ENCODE peak calls at places on chromosome 10, in four cellular contexts. H is GM23338, A is fibroblast of the aortic adventitia, D is DND-41. R is an unnamed sample.

GRCh38 chr10:78853864-78854263 is 214.9 kb upstream of the ZMIZ1 start:
- DNase-seq in D (no peak), A (no peak), H (no peak), R (no peak)

GRCh38 chr10:72045586-72045985 is 42.8 kb downstream of the SPOCK2 start:
- DNase-seq in D (no peak), H (no peak), A (peak; percentile 39), R (peak; percentile 45)

GRCh38 chr10:77919713-77920108 is 6.8 kb downstream of the DLG5 start:
- DNase-seq in A (no peak), D (no peak), H (no peak), R (no peak)

GRCh38 chr10:5091196-5091595 is 3.0 kb upstream of the AKR1C3 start:
- DNase-seq in H (no peak), D (no peak), A (no peak), R (no peak)

GRCh38 chr10:15540729-15541128 is 169.6 kb upstream of the FAM171A1 start:
- DNase-seq in D (no peak), H (peak; percentile 65), A (no peak), R (no peak)

GRCh38 chr10:72106896-72107295 is 18.5 kb upstream of the SPOCK2 start:
- DNase-seq in H (no peak), D (no peak), A (no peak), R (no peak)

GRCh38 chr10:68506406-68506805 is 20.9 kb downstream of the SLC25A16 start:
- DNase-seq in D (no peak), H (no peak), A (no peak), R (no peak)

GRCh38 chr10:63553473-63553872 is 32.3 kb downstream of the REEP3 start:
- DNase-seq in A (no peak), D (no peak), H (no peak), R (no peak)

GRCh38 chr10:14904316-14904732 is 25.7 kb downstream of the SUV39H2 start:
- DNase-seq in D (no peak), H (peak; percentile 59), A (peak; percentile 48), R (peak; percentile 25)

GRCh38 chr10:43698156-43698555 is 49.5 kb upstream of the ZNF32 start:
- DNase-seq in A (no peak), D (no peak), H (no peak), R (no peak)

GRCh38 chr10:132675031-132675740 is 110.8 kb downstream of the NKX6-2 start:
- DNase-seq in A (no peak), H (no peak), D (no peak), R (no peak)

GRCh38 chr10:100654835-100655759 is 90.3 kb upstream of the PAX2 start:
- DNase-seq in A (no peak), D (peak; percentile 62), H (peak; percentile 66), R (peak; percentile 64)

GRCh38 chr10:15485684-15486316 is 114.7 kb upstream of the FAM171A1 start:
- DNase-seq in D (no peak), H (no peak), A (peak; percentile 98), R (no peak)

GRCh38 chr10:119677904-119678755 is 26.9 kb downstream of the BAG3 start:
- DNase-seq in H (no peak), A (no peak), D (no peak), R (no peak)

GRCh38 chr10:30811665-30812017 is 182.1 kb upstream of the LYZL2 start:
- DNase-seq in D (no peak), H (no peak), A (peak; percentile 85), R (no peak)

GRCh38 chr10:44399478-44400451 is 14.9 kb upstream of the CXCL12 start:
- DNase-seq in H (no peak), D (no peak), A (peak; percentile 67), R (no peak)

GRCh38 chr10:77618117-77618516 is 19.5 kb downstream of the KCNMA1 start:
- DNase-seq in H (no peak), D (no peak), A (no peak), R (no peak)

GRCh38 chr10:132194726-132195125 is 8.0 kb downstream of the DPYSL4 start:
- DNase-seq in D (no peak), A (no peak), H (no peak), R (no peak)

GRCh38 chr10:26556756-26557640 is 118.9 kb downstream of the APBB1IP start:
- DNase-seq in H (peak; percentile 80), A (peak; percentile 81), D (peak; percentile 45), R (peak; percentile 38)

GRCh38 chr10:84185526-84186175 is 8.7 kb upstream of the CDHR1 start:
- DNase-seq in H (no peak), D (no peak), A (no peak), R (no peak)

GRCh38 chr10:123637326-123637880 is 28.8 kb upstream of the GPR26 start:
- DNase-seq in H (no peak), A (no peak), D (no peak), R (no peak)

GRCh38 chr10:111131168-111131799 is 54.5 kb downstream of the ADRA2A start:
- DNase-seq in H (no peak), D (no peak), A (no peak), R (no peak)

GRCh38 chr10:18332484-18332883 is 192.3 kb downstream of the CACNB2 start:
- DNase-seq in H (no peak), D (no peak), A (no peak), R (no peak)

GRCh38 chr10:18328941-18329340 is 188.7 kb downstream of the CACNB2 start:
- DNase-seq in H (no peak), D (no peak), A (no peak), R (no peak)

GRCh38 chr10:18333616-18334015 is 193.4 kb downstream of the CACNB2 start:
- DNase-seq in D (no peak), H (no peak), A (no peak), R (no peak)

GRCh38 chr10:18332048-18332447 is 191.8 kb downstream of the CACNB2 start:
- DNase-seq in D (no peak), A (no peak), H (no peak), R (no peak)

DNA sequence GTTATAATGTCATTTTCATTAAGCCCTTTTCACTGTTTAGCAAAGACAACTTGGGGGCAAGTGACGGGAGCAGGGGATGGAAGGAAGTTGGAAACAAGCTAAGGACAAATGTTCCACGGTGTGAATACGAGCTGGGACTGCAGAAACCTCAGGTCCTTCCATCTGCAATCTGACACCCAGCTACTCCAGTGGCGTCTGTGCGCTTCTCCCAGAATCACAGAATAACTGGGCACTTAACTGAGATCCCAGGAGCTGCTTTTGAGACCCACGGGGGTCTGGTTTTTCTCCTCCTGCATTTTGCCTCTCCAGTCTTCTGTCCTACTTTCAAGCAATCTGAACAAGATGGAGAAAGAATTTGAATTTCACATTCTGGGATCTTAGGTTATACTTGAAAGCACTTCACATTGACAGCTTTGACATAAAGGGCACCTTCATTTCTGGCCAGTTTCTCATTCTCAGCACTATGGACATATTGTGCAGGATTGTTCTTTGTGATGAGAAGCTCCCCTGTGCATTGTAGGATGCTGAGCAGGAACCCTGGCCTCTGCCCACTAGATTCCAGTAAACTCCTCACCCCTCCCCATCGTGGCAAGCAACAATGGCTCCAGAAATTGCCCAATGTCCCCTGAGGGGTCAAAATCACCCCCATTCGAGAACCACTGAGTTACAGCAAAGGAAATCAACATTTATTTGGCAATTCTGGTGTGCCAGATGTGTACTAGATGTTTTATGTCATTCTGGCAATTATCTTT is 194.1 kb downstream of the CACNB2 start:
- DNase-seq in D (no peak), H (peak; percentile 17), A (peak; percentile 44), R (no peak)
- H3K4me3 ChIP-seq in D (no peak overlapping the region), H (no peak overlapping the region), A (no peak overlapping the region), R (no peak overlapping the region)

GRCh38 chr10:118374404-118374803 is 32.3 kb upstream of the FAM204A start:
- DNase-seq in H (no peak), D (no peak), A (no peak), R (no peak)
- H3K4me3 ChIP-seq in H (no peak overlapping the region), D (no peak overlapping the region), A (no peak overlapping the region), R (no peak overlapping the region)

GRCh38 chr10:60387531-60387930 is 2.1 kb downstream of the ANK3 start:
- DNase-seq in D (no peak), A (no peak), H (no peak), R (no peak)

GRCh38 chr10:60382946-60383681 is 6.6 kb downstream of the ANK3 start:
- DNase-seq in H (no peak), A (peak; percentile 31), D (no peak), R (no peak)

GRCh38 chr10:60384006-60384405 is 5.7 kb downstream of the ANK3 start:
- DNase-seq in A (peak; percentile 59), D (no peak), H (no peak), R (no peak)

GRCh38 chr10:60385399-60385738 is 4.3 kb downstream of the ANK3 start:
- DNase-seq in A (peak; percentile 20), H (no peak), D (no peak), R (no peak)

DNA sequence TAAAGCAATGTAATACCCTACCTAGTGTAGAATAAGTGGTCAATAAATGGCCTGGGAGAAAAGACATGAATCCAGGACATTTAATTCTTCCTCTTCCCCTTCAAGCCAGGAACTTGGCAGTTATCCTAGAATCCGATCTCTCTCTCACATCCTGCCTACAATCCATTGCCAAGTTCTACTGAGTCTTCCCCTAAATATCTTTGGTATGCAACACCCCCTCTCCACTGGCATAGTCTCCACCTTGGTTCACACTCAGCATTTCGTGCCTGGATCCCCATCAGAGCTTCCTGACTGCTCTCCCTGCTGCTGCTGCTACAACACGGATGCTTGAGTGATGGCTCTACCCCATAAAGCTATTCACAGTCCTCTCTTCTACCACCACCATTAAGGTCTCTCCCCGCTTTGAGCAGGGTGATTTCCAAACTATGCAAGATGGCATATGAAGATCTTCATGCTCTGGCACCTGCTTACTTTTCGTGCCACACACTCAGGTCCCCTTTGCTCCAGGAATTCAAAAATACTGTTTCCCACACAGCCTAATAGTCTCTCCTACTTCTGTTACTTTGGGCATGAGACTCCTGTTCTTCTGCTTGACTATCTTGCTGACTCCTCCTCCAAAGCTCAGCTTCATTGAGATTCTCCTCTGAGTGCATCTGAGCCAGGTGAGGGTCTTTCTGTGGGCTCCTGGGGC is 4.8 kb downstream of the ANK3 start:
- DNase-seq in A (peak; percentile 100), H (no peak), D (no peak), R (no peak)
- H3K4me3 ChIP-seq in A (no peak overlapping the region), H (no peak overlapping the region), D (no peak overlapping the region), R (no peak overlapping the region)

GRCh38 chr10:13706604-13707003 is 119.8 kb downstream of the PRPF18 start:
- DNase-seq in H (no peak), D (peak; percentile 41), A (no peak), R (no peak)

GRCh38 chr10:13706175-13706574 is 119.4 kb downstream of the PRPF18 start:
- DNase-seq in A (no peak), H (peak; percentile 55), D (no peak), R (no peak)

GRCh38 chr10:13705526-13706169 is 118.9 kb downstream of the PRPF18 start:
- DNase-seq in A (peak; percentile 31), D (no peak), H (no peak), R (no peak)

GRCh38 chr10:13703997-13704536 is 117.3 kb downstream of the PRPF18 start:
- DNase-seq in H (no peak), D (no peak), A (no peak), R (no peak)

DNA sequence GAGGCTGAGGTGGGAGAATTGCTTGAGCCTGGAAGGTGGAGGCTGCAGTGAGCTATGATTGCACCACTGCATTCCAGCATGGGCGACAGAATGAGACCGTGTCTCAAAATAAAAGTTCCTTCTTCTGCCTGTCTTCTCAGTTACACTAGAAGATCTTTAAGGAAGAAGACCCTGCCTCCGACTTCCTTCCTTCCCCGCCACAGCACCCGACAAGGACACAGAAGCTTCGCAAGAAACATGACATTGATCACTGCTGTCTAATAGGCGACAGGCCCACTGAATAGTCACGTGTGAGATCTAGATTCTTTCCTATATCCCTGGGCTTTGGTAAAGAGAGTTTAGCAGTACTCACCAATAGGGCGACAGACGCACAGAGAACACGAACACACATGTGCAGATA is 118.2 kb downstream of the PRPF18 start:
- DNase-seq in H (no peak), D (no peak), A (no peak), R (no peak)
- H3K4me3 ChIP-seq in H (no peak overlapping the region), D (peak overlapping the region; percentile 63), A (peak overlapping the region; percentile 73), R (no peak overlapping the region)

R was measured in Jurkat, Clone E6-1.